ENCODE peak calls at places on chromosome 14, in ten cellular contexts. U, C, K, A, B, X, F, H, J and M are unnamed samples.

GRCh38 chr14:24542346-24542936 is 33.6 kb downstream of the CTSG start:
- DNase-seq in U (no peak), K (no peak), C (no peak), H (no peak), F (no peak), B (no peak), A (no peak), X (no peak), J (no peak), M (no peak)

GRCh38 chr14:99763527-99764221 is 29.5 kb upstream of the EML1 start:
- DNase-seq in A (no peak), F (no peak), X (no peak), J (no peak), U (no peak), B (no peak), C (no peak), H (no peak), K (no peak), M (no peak)

GRCh38 chr14:98665019-98665418 is 607.0 kb downstream of the BCL11B start:
- DNase-seq in J (no peak), C (no peak), H (no peak), X (no peak), U (no peak), F (no peak), B (no peak), A (no peak), K (no peak), M (no peak)

GRCh38 chr14:58699656-58700055 is 61.9 kb downstream of the DACT1 start:
- DNase-seq in A (no peak), J (no peak), K (no peak), F (no peak), C (no peak), X (no peak), H (no peak), B (no peak), U (no peak), M (no peak)

GRCh38 chr14:85415015-85415712 is 114.8 kb upstream of the FLRT2 start:
- DNase-seq in F (no peak), H (no peak), U (no peak), B (no peak), X (no peak), A (no peak), C (no peak), K (no peak), J (no peak), M (no peak)

GRCh38 chr14:101243587-101244338 is 317.5 kb upstream of the DIO3 start:
- DNase-seq in F (no peak), X (no peak), U (no peak), H (no peak), K (no peak), B (no peak), J (no peak), A (no peak), C (no peak), M (no peak)

GRCh38 chr14:61642246-61642982 is 52.9 kb upstream of the HIF1A start:
- DNase-seq in X (no peak), U (no peak), J (no peak), H (no peak), B (no peak), F (no peak), A (no peak), K (no peak), C (no peak), M (no peak)

GRCh38 chr14:70057519-70058136 is 131.1 kb downstream of the SLC8A3 start:
- DNase-seq in F (no peak), K (no peak), B (no peak), C (no peak), U (no peak), A (no peak), X (no peak), H (no peak), J (no peak), M (no peak)

GRCh38 chr14:24952851-24953666 is 96.9 kb downstream of the STXBP6 start:
- DNase-seq in F (no peak), J (no peak), X (no peak), H (peak; percentile 19), K (no peak), A (no peak), B (no peak), U (no peak), C (no peak), M (no peak)

GRCh38 chr14:102071283-102071998 is 15.4 kb downstream of the HSP90AA1 start:
- DNase-seq in H (peak; percentile 67), J (no peak), B (no peak), U (no peak), A (no peak), X (no peak), K (no peak), F (no peak), C (no peak), M (no peak)

GRCh38 chr14:59359451-59360124 is 105.6 kb downstream of the GPR135 start:
- DNase-seq in A (no peak), X (no peak), K (no peak), H (no peak), C (no peak), F (no peak), J (no peak), B (no peak), U (no peak), M (peak; percentile 56)

GRCh38 chr14:84036863-84037262 is 1493.1 kb upstream of the FLRT2 start:
- DNase-seq in A (no peak), U (no peak), F (no peak), B (no peak), K (no peak), C (no peak), X (no peak), H (no peak), J (no peak), M (no peak)

GRCh38 chr14:90924618-90925345 is 108.6 kb upstream of the TTC7B start:
- DNase-seq in U (no peak), J (no peak), K (no peak), C (no peak), H (peak; percentile 2), F (no peak), B (no peak), A (no peak), X (no peak), M (no peak)

GRCh38 chr14:68593806-68594536 is 198.9 kb downstream of the ZFP36L1 start:
- DNase-seq in C (no peak), A (no peak), B (no peak), U (no peak), X (no peak), K (no peak), F (no peak), H (no peak), J (no peak), M (no peak)

GRCh38 chr14:100303179-100303578 is 3.1 kb downstream of the SLC25A29 start:
- DNase-seq in X (no peak), K (no peak), A (no peak), U (no peak), C (no peak), B (no peak), F (no peak), J (no peak), H (peak; percentile 30), M (no peak)

GRCh38 chr14:47442206-47442605 is 233.2 kb downstream of the MDGA2 start:
- DNase-seq in A (no peak), K (no peak), J (peak; percentile 10), C (no peak), H (peak; percentile 34), X (no peak), U (no peak), B (no peak), F (no peak), M (no peak)

GRCh38 chr14:22524105-22524783 is 64.8 kb downstream of the DAD1 start:
- DNase-seq in B (no peak), F (no peak), K (no peak), U (no peak), C (no peak), J (no peak), X (no peak), H (no peak), A (no peak), M (no peak)

GRCh38 chr14:26528415-26529182 is 69.2 kb downstream of the NOVA1 start:
- DNase-seq in K (no peak), B (no peak), F (no peak), H (no peak), J (no peak), A (no peak), C (no peak), U (no peak), X (no peak), M (no peak)

GRCh38 chr14:95774265-95775160 is 60.6 kb upstream of the TCL1A start:
- DNase-seq in J (peak; percentile 54), C (peak; percentile 64), F (peak; percentile 55), X (peak; percentile 72), K (no peak), U (peak; percentile 33), A (peak; percentile 3), H (peak; percentile 59), B (peak; percentile 48), M (peak; percentile 40)

GRCh38 chr14:54807428-54807827 is 95.2 kb downstream of the GCH1 start:
- DNase-seq in K (no peak), U (no peak), J (no peak), X (no peak), F (no peak), A (no peak), H (no peak), C (no peak), B (no peak), M (no peak)

GRCh38 chr14:78253986-78254385 is 83.8 kb downstream of the NRXN3 start:
- DNase-seq in C (no peak), A (no peak), F (no peak), X (no peak), B (no peak), U (no peak), H (no peak), J (no peak), K (no peak), M (no peak)

GRCh38 chr14:58637040-58637390 is 747 bp upstream of the DACT1 start:
- DNase-seq in B (peak; percentile 18), J (no peak), A (no peak), K (peak; percentile 46), H (no peak), F (no peak), C (peak; percentile 43), U (no peak), X (peak; percentile 53), M (no peak)

GRCh38 chr14:89365071-89365801 is 51.8 kb downstream of the FOXN3 start:
- DNase-seq in U (peak; percentile 40), B (peak; percentile 54), K (peak; percentile 84), C (peak; percentile 75), X (peak; percentile 75), F (no peak), A (peak; percentile 9), J (no peak), H (no peak), M (no peak)

GRCh38 chr14:89720741-89721315 is 233.7 kb downstream of the EFCAB11 start:
- DNase-seq in K (peak; percentile 88), B (peak; percentile 59), J (no peak), F (no peak), X (peak; percentile 82), U (peak; percentile 64), A (peak; percentile 44), H (no peak), C (peak; percentile 88), M (no peak)

GRCh38 chr14:78486081-78486480 is 315.9 kb downstream of the NRXN3 start:
- DNase-seq in J (no peak), B (no peak), U (no peak), C (no peak), H (no peak), A (no peak), X (no peak), F (no peak), K (no peak), M (no peak)

GRCh38 chr14:68703093-68703492 is 89.8 kb downstream of the ZFP36L1 start:
- DNase-seq in U (no peak), F (no peak), B (no peak), C (no peak), J (no peak), K (no peak), X (no peak), H (peak; percentile 19), A (no peak), M (no peak)

GRCh38 chr14:89270439-89271227 is 146.4 kb downstream of the FOXN3 start:
- DNase-seq in H (peak; percentile 58), B (no peak), K (no peak), F (no peak), U (no peak), A (no peak), J (no peak), C (no peak), X (no peak), M (no peak)

GRCh38 chr14:61526405-61527312 is 168.7 kb upstream of the HIF1A start:
- DNase-seq in J (no peak), C (no peak), K (no peak), A (no peak), U (no peak), H (peak; percentile 69), F (peak; percentile 92), X (no peak), B (no peak), M (peak; percentile 55)